ENCODE peak calls at places on chromosome 12, in eight cellular contexts. E is A549, I is breast epithelium, K is HCT116, Y is IMR-90, O is ovary, R is suprapubic skin, U is esophagus squamous epithelium. Z is an unnamed sample.

GRCh38 chr12:1562813-1563412 is 31.5 kb downstream of the FBXL14 start:
- DNase-seq in O (no peak), K (no peak), E (no peak), Y (no peak), R (no peak), I (no peak), U (no peak), Z (no peak)

GRCh38 chr12:3342051-3342450 is 149.0 kb upstream of the PRMT8 start:
- DNase-seq in K (no peak), E (peak), R (no peak), U (no peak), I (no peak), O (peak), Y (peak), Z (no peak)

GRCh38 chr12:30423330-30423729 is 272.3 kb downstream of the IPO8 start:
- DNase-seq in R (no peak), E (no peak), I (no peak), K (no peak), O (no peak), U (no peak), Y (no peak), Z (no peak)

GRCh38 chr12:52903285-52903854 is 1.5 kb downstream of the KRT8 start:
- DNase-seq in U (no peak), E (peak), K (no peak), I (peak), R (no peak), O (peak), Y (peak), Z (peak)

GRCh38 chr12:6754406-6754805 is 1.5 kb upstream of the MLF2 start:
- DNase-seq in K (no peak), Y (no peak), U (no peak), E (no peak), I (no peak), O (no peak), R (no peak), Z (no peak)

GRCh38 chr12:71371132-71371531 is 68.5 kb upstream of the LGR5 start:
- DNase-seq in Y (no peak), R (no peak), K (peak), E (no peak), I (no peak), O (no peak), U (no peak), Z (no peak)

GRCh38 chr12:127381681-127382080 is 885.3 kb upstream of the TMEM132C start:
- DNase-seq in K (no peak), Y (no peak), U (no peak), E (no peak), O (no peak), I (no peak), R (no peak), Z (no peak)

GRCh38 chr12:108643941-108644742 is 10.4 kb upstream of the SELPLG start:
- DNase-seq in I (no peak), K (peak), U (no peak), Y (no peak), R (peak), O (peak), E (peak), Z (no peak)

GRCh38 chr12:75908961-75909699 is 122.4 kb downstream of the PHLDA1 start:
- DNase-seq in R (peak), K (no peak), E (peak), O (peak), U (no peak), Y (peak), I (peak), Z (peak)

GRCh38 chr12:130566446-130567155 is 149.5 kb downstream of the RIMBP2 start:
- DNase-seq in O (no peak), E (no peak), U (no peak), Y (no peak), K (no peak), R (no peak), I (no peak), Z (no peak)

GRCh38 chr12:110906516-110906915 is 13.9 kb downstream of the MYL2 start:
- DNase-seq in E (no peak), K (no peak), O (no peak), Y (no peak), U (no peak), I (no peak), R (no peak), Z (no peak)

GRCh38 chr12:95259368-95259767 is 41.8 kb downstream of the VEZT start:
- DNase-seq in K (no peak), Y (no peak), I (no peak), U (no peak), O (no peak), R (no peak), E (no peak), Z (no peak)

GRCh38 chr12:19223695-19224094 is 94.2 kb downstream of the PLEKHA5 start:
- DNase-seq in K (no peak), U (no peak), E (no peak), Y (peak), R (no peak), I (no peak), O (no peak), Z (no peak)

GRCh38 chr12:12070674-12071661 is at the start of gene BCL2L14:
- DNase-seq in Y (no peak), I (no peak), U (no peak), O (no peak), K (no peak), E (no peak), R (no peak), Z (no peak)

GRCh38 chr12:3278681-3279414 is 201.7 kb downstream of the TSPAN9 start:
- DNase-seq in O (no peak), I (no peak), Y (no peak), E (no peak), K (no peak), U (no peak), R (no peak), Z (no peak)

GRCh38 chr12:20985399-20985798 is 145.6 kb upstream of the SLCO1B1 start:
- DNase-seq in U (no peak), O (no peak), K (no peak), E (no peak), I (no peak), Y (no peak), R (no peak), Z (no peak)

GRCh38 chr12:91507754-91508153 is 325.1 kb upstream of the DCN start:
- DNase-seq in O (no peak), R (no peak), I (no peak), U (no peak), K (no peak), Y (no peak), E (no peak), Z (no peak)

GRCh38 chr12:6632026-6632978 is 3.5 kb downstream of the LPAR5 start:
- DNase-seq in U (no peak), E (no peak), Y (no peak), I (no peak), R (no peak), O (no peak), K (no peak), Z (no peak)

GRCh38 chr12:51817027-51817953 is 31.2 kb downstream of the FIGNL2 start:
- DNase-seq in R (no peak), Y (no peak), K (no peak), U (no peak), I (no peak), E (no peak), O (no peak), Z (no peak)

GRCh38 chr12:51818086-51818485 is 30.4 kb downstream of the FIGNL2 start:
- DNase-seq in Y (no peak), K (no peak), I (no peak), O (no peak), E (no peak), U (no peak), R (no peak), Z (no peak)

GRCh38 chr12:51813931-51814310 is 34.6 kb downstream of the FIGNL2 start:
- DNase-seq in I (no peak), U (no peak), E (no peak), O (no peak), R (no peak), Y (no peak), K (no peak), Z (no peak)

GRCh38 chr12:51814311-51815088 is 34.0 kb downstream of the FIGNL2 start:
- DNase-seq in I (no peak), K (no peak), E (peak), O (peak), U (no peak), R (peak), Y (peak), Z (peak)

GRCh38 chr12:51815571-51815970 is 32.9 kb downstream of the FIGNL2 start:
- DNase-seq in O (no peak), K (no peak), Y (no peak), U (no peak), E (no peak), I (no peak), R (no peak), Z (no peak)
- TF ChIP-seq CTCF in O (no peak), K (no peak), Y (no peak), U (no peak), E (no peak), I (no peak), R (no peak), Z (no peak)

DNA sequence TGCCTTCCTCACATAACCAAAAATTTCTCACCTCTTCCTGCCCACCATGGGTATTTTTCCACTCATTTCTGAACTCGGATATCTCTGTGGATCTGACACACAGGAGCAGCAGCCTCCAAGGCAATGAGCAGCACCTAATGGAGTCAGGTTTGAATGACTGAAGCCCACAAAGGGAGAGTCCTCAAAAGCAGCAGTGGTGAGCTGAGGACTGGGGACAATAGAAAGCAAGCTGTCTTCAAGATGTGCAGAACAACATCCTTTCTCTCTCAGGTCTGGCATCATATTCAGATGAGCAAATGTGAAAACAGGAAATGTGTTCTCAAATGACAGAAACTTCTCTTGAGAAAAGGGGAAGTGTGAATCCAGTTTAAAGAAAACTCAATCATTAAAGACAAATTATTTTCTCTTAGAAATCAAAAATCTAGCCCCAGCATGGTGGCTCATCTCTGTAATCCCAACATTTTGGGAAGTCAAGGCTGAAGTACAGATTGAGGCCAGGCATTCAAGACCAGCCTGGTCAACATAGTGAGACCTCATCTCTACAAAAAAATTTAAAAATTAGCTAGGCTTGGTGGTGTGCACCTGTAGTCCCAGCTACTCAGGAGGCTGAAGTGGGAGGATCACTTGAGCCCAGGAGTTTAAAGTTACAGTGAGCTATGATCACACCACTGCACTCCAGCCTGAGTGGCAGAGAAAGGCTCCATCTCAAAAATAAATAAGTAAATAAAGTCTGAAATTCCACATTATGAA is 54.2 kb downstream of the C12orf42 start:
- DNase-seq in K (no peak), O (no peak), Y (no peak), R (no peak), U (no peak), E (no peak), I (no peak), Z (no peak)
- TF ChIP-seq POLR2A in K (no peak), O (no peak), Y (no peak), R (no peak), U (peak), E (no peak), I (no peak), Z (no peak)

GRCh38 chr12:85394809-85395208 is 114.8 kb downstream of the ALX1 start:
- DNase-seq in Y (no peak), U (no peak), K (no peak), I (no peak), E (peak), R (no peak), O (no peak), Z (no peak)
- TF ChIP-seq CTCF in Y (no peak), U (no peak), K (no peak), I (no peak), E (no peak), R (no peak), O (no peak), Z (no peak)

GRCh38 chr12:50763637-50764115 is at the start of gene ATF1:
- DNase-seq in K (peak), U (peak), E (peak), R (peak), I (peak), Y (peak), O (peak), Z (peak)

GRCh38 chr12:50765325-50765911 is 1.5 kb downstream of the ATF1 start:
- DNase-seq in R (no peak), U (no peak), O (peak), Y (peak), K (no peak), I (no peak), E (peak), Z (no peak)

GRCh38 chr12:50764861-50765324 is 992 bp downstream of the ATF1 start:
- DNase-seq in O (no peak), K (no peak), I (peak), R (peak), Y (peak), U (no peak), E (peak), Z (no peak)

DNA sequence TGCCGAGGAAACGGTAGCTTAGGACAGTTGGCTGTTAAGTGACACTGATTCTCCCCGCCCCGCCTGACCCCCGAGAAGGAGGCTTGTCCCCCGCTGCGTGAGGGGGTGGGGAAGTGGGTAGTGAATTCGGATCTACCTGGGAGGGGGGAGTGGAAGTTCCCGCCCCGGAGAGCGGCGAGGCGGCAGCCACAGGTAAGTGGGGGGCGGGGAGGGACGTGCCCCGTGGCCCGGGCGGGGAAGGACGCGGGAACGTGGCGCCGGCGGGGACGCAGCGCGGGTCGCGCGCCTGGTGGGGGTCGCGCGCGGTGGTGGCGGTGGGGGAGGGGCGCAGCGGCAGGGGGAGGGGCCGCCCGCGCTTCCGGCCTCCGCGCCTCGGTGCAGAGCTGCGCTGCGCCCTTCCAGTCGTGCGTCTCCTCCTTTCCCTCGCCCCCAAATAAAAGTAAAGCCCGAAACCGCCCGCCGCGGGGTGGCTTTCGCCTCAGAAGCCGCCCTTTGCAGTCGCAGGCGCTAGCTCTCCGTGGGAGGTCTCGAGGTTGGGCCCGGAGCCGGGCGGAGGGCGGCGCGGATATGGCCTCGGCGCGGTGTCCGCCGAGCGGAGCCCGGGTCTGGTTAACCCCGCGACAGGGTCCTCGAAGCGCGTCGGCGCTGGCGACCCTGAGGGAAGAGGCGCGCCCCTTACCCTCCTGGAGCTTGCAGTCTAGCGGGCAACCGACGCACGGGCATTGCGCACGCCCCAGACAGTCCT is 387 bp downstream of the ATF1 start:
- DNase-seq in I (peak), K (no peak), E (peak), U (no peak), Y (peak), R (peak), O (peak), Z (peak)
- TF ChIP-seq POLR2A in I (no peak), K (peak), E (no peak), U (no peak), Y (peak), R (no peak), O (no peak), Z (no peak)

GRCh38 chr12:89994901-89995300 is 286.3 kb upstream of the ATP2B1 start:
- DNase-seq in U (no peak), O (no peak), E (no peak), Y (no peak), R (no peak), I (no peak), K (no peak), Z (no peak)

GRCh38 chr12:89993632-89994031 is 285.0 kb upstream of the ATP2B1 start:
- DNase-seq in O (no peak), Y (no peak), K (no peak), R (no peak), E (no peak), I (no peak), U (no peak), Z (no peak)

GRCh38 chr12:89992668-89993401 is 284.2 kb upstream of the ATP2B1 start:
- DNase-seq in E (no peak), Y (no peak), I (no peak), R (no peak), K (no peak), U (no peak), O (no peak), Z (no peak)

GRCh38 chr12:89999699-90000505 is 291.3 kb upstream of the ATP2B1 start:
- DNase-seq in E (no peak), Y (peak), I (no peak), O (no peak), R (no peak), U (no peak), K (no peak), Z (no peak)

DNA sequence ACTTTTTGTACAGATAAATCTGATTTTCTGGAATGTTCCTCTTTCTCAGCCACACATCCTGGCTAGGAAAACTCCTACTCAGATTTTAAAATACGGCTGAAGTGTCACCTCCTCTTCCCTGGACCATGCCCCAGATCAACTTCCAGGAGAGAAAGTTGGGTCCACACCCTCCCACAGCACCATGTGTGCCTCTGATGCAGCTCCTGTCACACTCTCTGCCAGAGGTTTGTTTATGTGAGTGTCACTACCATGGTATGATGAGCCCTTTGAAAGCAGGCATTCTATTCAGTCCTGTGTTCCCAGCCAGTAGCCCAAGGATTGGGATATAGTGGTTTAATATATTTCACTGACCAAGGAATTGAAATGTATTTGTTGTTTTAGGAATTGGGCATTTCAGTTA is 287.2 kb upstream of the ATP2B1 start:
- DNase-seq in K (no peak), Y (peak), E (no peak), U (no peak), R (no peak), I (no peak), O (no peak), Z (no peak)
- TF ChIP-seq CTCF in K (no peak), Y (no peak), E (no peak), U (no peak), R (no peak), I (no peak), O (no peak), Z (no peak)

GRCh38 chr12:50025187-50026059 is at the start of gene RACGAP1:
- DNase-seq in K (peak), E (peak), U (peak), R (peak), I (peak), Y (peak), O (peak), Z (peak)
- TF ChIP-seq POLR2A in K (peak), E (no peak), U (peak), R (no peak), I (no peak), Y (peak), O (no peak), Z (peak)

GRCh38 chr12:48997719-48998496 is 1.3 kb downstream of the DDN start:
- DNase-seq in Y (no peak), E (peak), K (no peak), R (no peak), O (no peak), I (no peak), U (no peak), Z (no peak)

GRCh38 chr12:48996794-48997718 is 2.1 kb downstream of the DDN start:
- DNase-seq in I (no peak), K (no peak), Y (peak), R (peak), O (peak), U (no peak), E (peak), Z (peak)

GRCh38 chr12:49000346-49000745 is 1.2 kb upstream of the DDN start:
- DNase-seq in R (no peak), E (no peak), I (no peak), Y (no peak), O (no peak), U (no peak), K (no peak), Z (no peak)

GRCh38 chr12:48998497-48999353 is 450 bp downstream of the DDN start:
- DNase-seq in U (no peak), E (peak), O (no peak), Y (peak), I (no peak), K (no peak), R (no peak), Z (no peak)

DNA sequence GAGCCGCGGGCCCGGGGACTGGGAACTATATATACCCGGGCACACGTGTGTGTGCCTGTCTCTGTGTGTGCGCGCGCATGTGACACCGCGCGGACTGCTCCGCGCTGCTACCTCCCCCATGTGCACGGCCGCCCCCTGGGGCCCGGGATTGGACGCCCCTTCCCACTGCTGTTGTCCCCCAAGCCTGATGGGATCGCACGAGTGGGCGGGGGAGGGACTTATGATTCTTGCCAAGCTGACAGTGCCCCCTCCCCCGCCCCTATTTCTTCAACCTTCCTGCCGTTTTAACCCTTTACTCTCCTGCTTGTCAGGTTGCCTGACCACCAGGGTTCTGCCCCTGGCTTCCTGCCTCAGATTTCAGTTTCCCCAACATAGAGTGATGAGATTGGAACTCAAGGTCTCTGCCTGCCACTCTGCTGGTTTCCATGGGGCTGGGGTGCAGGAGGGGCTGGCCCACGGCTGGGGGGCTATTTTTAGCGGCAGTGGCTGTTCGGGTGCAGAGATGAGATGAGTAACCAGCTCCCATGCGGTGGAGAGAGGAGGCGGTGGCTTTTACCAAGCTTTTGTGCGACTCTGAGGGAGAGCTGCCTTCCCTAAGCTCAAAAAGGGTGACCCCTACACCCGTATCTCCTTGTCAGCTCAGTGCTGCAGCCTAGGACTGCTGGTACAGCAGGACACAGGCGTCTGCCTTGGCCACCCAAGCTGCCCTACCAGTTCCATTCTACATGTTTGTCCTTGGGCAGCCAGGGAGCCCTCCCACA is at the start of gene DDN:
- DNase-seq in R (no peak), O (peak), Y (peak), U (no peak), E (peak), K (peak), I (no peak), Z (no peak)
- TF ChIP-seq CTCF in R (no peak), O (no peak), Y (no peak), U (no peak), E (no peak), K (no peak), I (no peak), Z (no peak)